ENCODE peak calls at places on chromosomes 7 and 10, in four cellular contexts. U, A, Z and J are unnamed samples.
A peak's percentile ranks its signal among the peaks of the same experiment; 100 is the strongest.

GRCh38 chr10:129438024-129438423 is 29.0 kb upstream of the MGMT start:
- DNase-seq in U (no peak), A (no peak), Z (no peak), J (no peak)

GRCh38 chr7:27071622-27072390 is 24.0 kb downstream of the HOXA1 start:
- DNase-seq in U (no peak), A (no peak), Z (no peak), J (no peak)

GRCh38 chr7:47350425-47350824 is 231.5 kb downstream of the TNS3 start:
- DNase-seq in U (no peak), A (no peak), Z (no peak), J (no peak)

GRCh38 chr7:1810521-1810920 is 140.4 kb downstream of the ELFN1 start:
- DNase-seq in U (no peak), A (no peak), Z (no peak), J (no peak)

GRCh38 chr10:26488344-26488743 is 50.2 kb downstream of the APBB1IP start:
- DNase-seq in U (peak; percentile 43), A (no peak), Z (no peak), J (peak; percentile 26)

GRCh38 chr10:32341596-32341995 is 5.4 kb downstream of the EPC1 start:
- DNase-seq in U (no peak), A (no peak), Z (no peak), J (no peak)

GRCh38 chr10:44382981-44383748 is 1.7 kb downstream of the CXCL12 start:
- DNase-seq in U (no peak), A (no peak), Z (no peak), J (no peak)

GRCh38 chr10:101564490-101564991 is 23.5 kb downstream of the POLL start:
- DNase-seq in U (no peak), A (no peak), Z (no peak), J (no peak)

GRCh38 chr7:42314696-42315095 is 77.7 kb upstream of the GLI3 start:
- DNase-seq in U (peak; percentile 67), A (no peak), Z (no peak), J (peak; percentile 14)

GRCh38 chr10:99654791-99655190 is 4.5 kb upstream of the ENTPD7 start:
- DNase-seq in U (no peak), A (no peak), Z (no peak), J (no peak)

GRCh38 chr10:14296081-14296709 is 34.5 kb downstream of the FRMD4A start:
- DNase-seq in U (peak; percentile 37), A (no peak), Z (peak; percentile 5), J (no peak)

GRCh38 chr10:79191951-79192676 is 123.3 kb downstream of the ZMIZ1 start:
- DNase-seq in U (no peak), A (no peak), Z (peak; percentile 24), J (no peak)

GRCh38 chr7:2878306-2878705 is 34.2 kb upstream of the GNA12 start:
- DNase-seq in U (no peak), A (no peak), Z (no peak), J (no peak)

GRCh38 chr7:14305233-14305866 is 315.9 kb upstream of the ETV1 start:
- DNase-seq in U (no peak), A (no peak), Z (peak; percentile 6), J (no peak)
- TF ChIP-seq CTCF in U (no peak), A (peak; percentile 29), Z (no peak), J (no peak)

DNA sequence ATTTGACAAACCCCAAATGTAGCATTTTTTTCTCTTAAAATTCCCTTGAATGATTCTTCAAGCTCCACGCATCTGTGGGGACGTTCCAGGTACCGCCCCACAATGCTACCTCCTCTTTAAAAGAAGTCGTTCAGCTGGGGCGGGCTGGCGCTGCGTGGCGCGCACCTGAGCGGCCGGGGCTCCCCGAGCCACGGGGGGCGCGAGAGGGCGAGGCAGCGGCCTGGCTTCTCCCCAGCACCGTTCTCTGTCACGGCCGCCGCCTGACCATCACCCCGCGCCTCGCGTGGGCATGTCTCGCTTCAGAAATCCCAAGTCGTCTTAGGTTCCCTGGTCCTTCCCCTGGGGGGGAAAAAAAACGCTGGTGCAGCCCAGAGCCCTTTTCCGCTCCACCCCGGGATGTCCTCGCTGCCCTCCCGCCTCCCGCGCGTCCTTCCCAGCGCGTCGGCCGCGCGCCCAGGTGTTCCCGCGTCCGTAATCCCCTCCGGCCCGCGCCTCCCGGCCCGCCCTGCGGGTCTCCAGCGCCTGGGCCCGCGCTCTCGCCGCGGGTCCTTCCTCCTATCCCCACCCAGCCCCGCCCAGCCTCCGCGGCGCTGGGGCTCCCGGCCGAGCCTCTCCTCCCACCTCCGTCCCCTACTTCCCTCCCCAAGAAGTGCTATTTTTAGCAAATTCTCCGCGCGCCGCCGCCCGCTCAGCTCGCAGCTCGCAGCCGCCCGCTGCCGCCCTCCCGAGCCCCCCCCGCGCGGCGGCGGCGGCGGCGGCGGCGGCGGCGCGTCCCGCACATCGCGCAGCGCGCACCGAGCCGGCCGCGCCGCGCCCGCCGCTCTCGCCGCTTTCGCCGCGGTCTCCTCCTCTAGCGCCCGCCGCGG is 58.8 kb upstream of the PRPS1L1 start:
- DNase-seq in U (no peak), A (no peak), Z (peak; percentile 42), J (peak; percentile 4)
- H3K4me3 ChIP-seq in U (peak overlapping the region; percentile 56), A (peak overlapping the region; percentile 62), Z (peak overlapping the region; percentile 57), J (peak overlapping the region; percentile 46)

DNA sequence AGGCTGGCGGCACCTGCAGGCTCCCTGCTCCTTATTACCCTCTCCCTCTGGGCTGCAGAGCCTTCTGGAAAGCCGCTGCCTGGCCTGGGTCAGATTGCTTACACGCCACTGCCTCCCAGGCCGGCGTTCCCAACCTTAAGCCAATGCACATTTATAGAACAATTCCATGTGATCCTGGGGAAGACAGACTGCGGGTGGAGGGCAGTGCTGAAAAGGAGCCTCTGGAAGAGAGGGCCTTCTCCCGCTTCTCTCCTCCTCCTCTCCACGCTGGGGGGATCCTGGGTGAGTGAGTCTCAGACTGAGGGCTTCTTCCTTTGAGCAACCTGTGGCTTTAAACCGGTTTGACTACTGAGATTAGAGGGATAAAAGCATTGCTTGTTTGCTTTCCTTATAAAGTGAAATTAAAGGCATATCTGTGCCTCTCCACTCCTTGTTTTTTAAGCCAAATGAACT is 5.5 kb downstream of the TACC2 start:
- DNase-seq in U (no peak), A (no peak), Z (no peak), J (no peak)
- TF ChIP-seq CTCF in U (no peak), A (no peak), Z (no peak), J (no peak)

GRCh38 chr7:155252958-155253501 is 44.6 kb upstream of the INSIG1 start:
- DNase-seq in U (no peak), A (no peak), Z (no peak), J (no peak)
- H3K4me3 ChIP-seq in U (no peak overlapping the region), A (no peak overlapping the region), Z (no peak overlapping the region), J (no peak overlapping the region)

DNA sequence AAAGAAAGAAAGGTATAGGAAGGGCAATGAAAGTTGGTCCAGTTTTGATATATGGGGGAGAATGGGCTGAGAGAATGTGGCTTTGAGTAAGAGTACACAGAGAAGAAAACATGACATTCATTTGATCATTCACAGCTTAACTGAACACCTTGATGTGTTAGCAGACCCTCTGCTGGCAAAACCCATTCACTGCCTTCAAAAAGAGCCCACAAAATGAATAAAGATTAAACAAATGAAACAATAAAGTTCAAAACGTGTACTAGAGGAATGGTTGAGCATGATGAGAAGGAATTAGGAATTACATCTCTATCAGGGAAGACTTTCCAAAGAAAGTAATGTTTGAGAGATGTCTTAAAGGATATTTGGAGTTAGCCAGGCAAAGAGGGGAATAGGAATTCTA is 2.1 kb downstream of the WEE2 start:
- DNase-seq in U (no peak), A (no peak), Z (no peak), J (no peak)
- TF ChIP-seq CTCF in U (no peak), A (no peak), Z (no peak), J (no peak)

GRCh38 chr7:44977304-44977858 is 1.4 kb downstream of the MYO1G start:
- DNase-seq in U (no peak), A (no peak), Z (no peak), J (no peak)
- H3K4me3 ChIP-seq in U (no peak overlapping the region), A (no peak overlapping the region), Z (no peak overlapping the region), J (no peak overlapping the region)

DNA sequence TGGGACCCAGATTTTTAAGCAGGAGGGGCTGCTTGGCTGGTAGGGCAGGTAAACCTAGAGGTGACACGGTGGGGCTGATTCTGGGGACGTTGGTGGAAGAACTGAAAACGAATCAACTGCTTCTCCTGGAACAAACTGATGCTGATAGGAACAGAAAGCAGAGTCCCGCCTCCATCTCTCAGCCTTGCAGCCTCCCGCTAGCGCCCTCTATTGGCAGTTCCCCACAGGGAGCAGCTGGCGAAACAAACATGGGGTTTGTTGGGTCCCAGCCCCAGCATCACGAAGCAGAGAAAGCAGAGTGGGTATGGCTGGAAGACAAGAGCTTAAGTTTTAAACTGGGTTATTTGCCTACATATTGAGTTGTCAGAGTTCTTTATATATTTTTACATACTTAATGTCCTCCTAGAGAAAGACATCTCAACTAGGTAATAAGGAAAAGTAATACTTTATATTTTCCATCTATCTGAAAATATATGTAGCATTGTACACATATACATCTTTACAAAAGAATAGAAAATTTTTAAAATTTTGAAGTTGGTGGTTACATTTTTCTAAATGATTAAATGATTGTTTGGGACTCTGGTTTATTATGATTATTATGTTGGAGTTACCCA is 42.3 kb upstream of the FOXI2 start:
- DNase-seq in U (no peak), A (no peak), Z (no peak), J (no peak)
- TF ChIP-seq CTCF in U (peak; percentile 33), A (no peak), Z (peak; percentile 9), J (no peak)

DNA sequence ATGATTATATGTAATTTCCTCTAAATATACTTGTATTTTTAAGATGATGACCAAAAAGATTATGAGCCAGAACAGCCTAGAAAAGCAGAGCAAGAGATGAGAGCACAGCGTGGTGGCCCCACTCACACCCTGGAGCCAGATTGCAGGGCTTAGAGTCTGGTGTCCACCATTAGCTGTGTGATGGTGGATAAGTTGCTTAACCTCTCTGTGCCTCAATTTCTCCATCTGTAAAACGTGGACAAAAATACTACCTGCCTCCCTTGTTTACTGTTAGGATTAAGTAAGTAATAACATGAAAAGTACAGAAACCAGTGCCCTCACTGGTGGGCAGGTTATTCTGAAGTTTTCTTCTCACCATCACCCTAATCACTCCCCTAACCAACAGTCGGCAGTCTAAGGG is 212.3 kb downstream of the COBL start:
- DNase-seq in U (no peak), A (no peak), Z (no peak), J (no peak)
- H3K4me3 ChIP-seq in U (no peak overlapping the region), A (no peak overlapping the region), Z (no peak overlapping the region), J (no peak overlapping the region)

GRCh38 chr7:30134523-30135270 is at the start of gene MTURN:
- DNase-seq in U (peak; percentile 79), A (peak; percentile 44), Z (peak; percentile 80), J (peak; percentile 84)
- TF ChIP-seq CTCF in U (no peak), A (no peak), Z (no peak), J (no peak)